ENCODE peak calls at places on chromosome 1, in five cellular contexts. F is activated gamma-delta T cell treated with Interleukin-2 at 50 U/mL for 16 hours; G is ELF-1; J is activated T-helper 1 cell treated with anti-CD3 and anti-CD28 coated beads, Interleukin-12 subunit alpha, Interleukin-12 subunit beta, Interleukin-2, Interleukin-4 antibody, amounts not matched to agents 30 ng/mL and 10 ng/mL and 1 ng/mL, durations not matched to agents 14 hours and 24 hours and 36 hours; B is LoVo. W is an unnamed sample.

GRCh38 chr1:203324103-203325003 is 19.0 kb downstream of the BTG2 start:
- DNase-seq in B (no peak), F (peak), G (no peak), J (peak), W (no peak)

GRCh38 chr1:212719633-212720032 is 20.0 kb upstream of the BATF3 start:
- DNase-seq in F (no peak), G (no peak), J (no peak), B (no peak), W (no peak)

GRCh38 chr1:233613252-233614172 is at the start of gene KCNK1:
- DNase-seq in G (peak), F (no peak), B (peak), J (no peak), W (peak)

GRCh38 chr1:159009704-159010361 is at the start of gene IFI16:
- DNase-seq in G (peak), F (peak), J (peak), B (peak), W (no peak)

GRCh38 chr1:152824964-152825363 is 2.3 kb upstream of the LCE1A start:
- DNase-seq in J (no peak), F (no peak), B (no peak), G (no peak), W (no peak)

GRCh38 chr1:40859017-40859416 is 3.1 kb downstream of the CITED4 start:
- DNase-seq in J (no peak), F (no peak), B (no peak), G (no peak), W (no peak)

GRCh38 chr1:94527447-94528031 is 14.0 kb downstream of the F3 start:
- DNase-seq in F (no peak), B (peak), G (no peak), J (no peak), W (no peak)

GRCh38 chr1:182143825-182144661 is 82.5 kb upstream of the ZNF648 start:
- DNase-seq in B (no peak), J (no peak), G (peak), F (no peak), W (peak)

GRCh38 chr1:19101244-19101643 is 108.8 kb downstream of the UBR4 start:
- DNase-seq in J (no peak), G (no peak), B (no peak), F (no peak), W (no peak)

GRCh38 chr1:82319526-82319925 is 518.8 kb downstream of the ADGRL2 start:
- DNase-seq in G (no peak), B (no peak), F (no peak), J (no peak), W (no peak)

GRCh38 chr1:156726549-156727226 is 1.6 kb upstream of the METTL25B start:
- DNase-seq in G (peak), B (peak), F (peak), J (peak), W (peak)

GRCh38 chr1:49694251-49694827 is 329.4 kb downstream of the AGBL4 start:
- DNase-seq in G (no peak), B (no peak), F (no peak), J (no peak), W (no peak)

GRCh38 chr1:62492521-62492920 is 55.7 kb downstream of the USP1 start:
- DNase-seq in B (no peak), F (no peak), J (no peak), G (no peak), W (no peak)

GRCh38 chr1:65321879-65322278 is 12.5 kb downstream of the DNAJC6 start:
- DNase-seq in B (no peak), F (no peak), G (no peak), J (no peak), W (no peak)

GRCh38 chr1:94110946-94111740 is 9.8 kb downstream of the ABCA4 start:
- DNase-seq in F (no peak), G (no peak), B (no peak), J (no peak), W (peak)

GRCh38 chr1:64319985-64320384 is 116.6 kb downstream of the UBE2U start:
- DNase-seq in B (no peak), F (no peak), G (no peak), J (no peak), W (no peak)

GRCh38 chr1:166479052-166479631 is 312.3 kb upstream of the FAM78B start:
- DNase-seq in B (peak), F (peak), G (peak), J (peak), W (peak)

GRCh38 chr1:221087919-221088318 is 208.7 kb downstream of the HLX start:
- DNase-seq in B (no peak), G (no peak), J (no peak), F (no peak), W (no peak)

GRCh38 chr1:96521994-96522760 is 199.4 kb upstream of the PTBP2 start:
- DNase-seq in F (no peak), G (no peak), B (no peak), J (no peak), W (no peak)

GRCh38 chr1:95145493-95145892 is 28.3 kb downstream of the TLCD4 start:
- DNase-seq in G (no peak), F (no peak), J (no peak), B (no peak), W (no peak)

GRCh38 chr1:176469450-176469985 is 6.5 kb downstream of the PAPPA2 start:
- DNase-seq in J (no peak), G (peak), B (no peak), F (no peak), W (peak)

W was measured in endodermal cell.